ENCODE peak calls at places on chromosomes 4 and X, in eight cellular contexts. T is Karpas-422; N is occipital lobe; F is globus pallidus; I is endothelial cell; V is stimulated activated CD4-positive, alpha-beta T cell treated with anti-CD3 and anti-CD28 coated beads, Interleukin-12 subunit alpha, Interleukin-12 subunit beta, amount 100 ng/mL, for 4 hours; Q is activated CD4-positive, alpha-beta T cell treated with anti-CD3 and anti-CD28 coated beads, Interleukin-2, amount 50 U/mL, for 1 hour; A is iPS-NIHi11. Y is an unnamed sample.

GRCh38 chr4:31516520-31516919 is 796.4 kb downstream of the PCDH7 start:
- DNase-seq in T (no peak), N (no peak), F (no peak), I (no peak), V (no peak), Q (no peak), A (no peak), Y (no peak)

GRCh38 chr4:163762756-163763155 is 268.3 kb downstream of the TMA16 start:
- DNase-seq in T (no peak), N (no peak), F (peak), I (no peak), V (no peak), Q (no peak), A (no peak), Y (no peak)

GRCh38 chr4:7382634-7383014 is 52.1 kb downstream of the PSAPL1 start:
- DNase-seq in T (no peak), N (no peak), F (no peak), I (no peak), V (no peak), Q (no peak), A (no peak), Y (no peak)

GRCh38 chr4:159209249-159209648 is 106.4 kb downstream of the RAPGEF2 start:
- DNase-seq in T (no peak), N (no peak), F (no peak), I (no peak), V (no peak), Q (no peak), A (no peak), Y (no peak)

GRCh38 chrX:130504019-130504418 is 102.2 kb downstream of the RBMX2 start:
- DNase-seq in T (no peak), N (no peak), F (no peak), I (no peak), V (no peak), Q (no peak), A (no peak), Y (no peak)

GRCh38 chr4:140756292-140757219 is at the start of gene TBC1D9:
- DNase-seq in T (no peak), N (peak), F (peak), I (peak), V (no peak), Q (no peak), A (peak), Y (no peak)

GRCh38 chrX:30971761-30972603 is 82.9 kb upstream of the TAB3 start:
- DNase-seq in T (peak), N (peak), F (peak), I (peak), V (no peak), Q (no peak), A (peak), Y (no peak)

GRCh38 chr4:85684676-85685075 is 209.7 kb downstream of the ARHGAP24 start:
- DNase-seq in T (no peak), N (no peak), F (no peak), I (no peak), V (no peak), Q (no peak), A (no peak), Y (no peak)

GRCh38 chrX:47311857-47312774 is 58.3 kb upstream of the ZNF157 start:
- DNase-seq in T (peak), N (no peak), F (peak), I (peak), V (peak), Q (peak), A (no peak), Y (peak)

GRCh38 chr4:158809611-158810486 is 41.0 kb downstream of the FNIP2 start:
- DNase-seq in T (peak), N (no peak), F (no peak), I (no peak), V (no peak), Q (no peak), A (no peak), Y (peak)

GRCh38 chrX:18652636-18653035 is 19.3 kb downstream of the RS1 start:
- DNase-seq in T (no peak), N (no peak), F (no peak), I (no peak), V (no peak), Q (no peak), A (no peak), Y (no peak)

GRCh38 chr4:184453402-184454160 is 20.8 kb downstream of the IRF2 start:
- DNase-seq in T (peak), N (no peak), F (no peak), I (peak), V (no peak), Q (peak), A (peak), Y (peak)

GRCh38 chr4:2402053-2402452 is 16.4 kb downstream of the ZFYVE28 start:
- DNase-seq in T (no peak), N (peak), F (peak), I (no peak), V (peak), Q (no peak), A (peak), Y (no peak)

GRCh38 chr4:26829018-26829417 is 31.6 kb upstream of the STIM2 start:
- DNase-seq in T (no peak), N (no peak), F (no peak), I (no peak), V (no peak), Q (no peak), A (no peak), Y (no peak)

GRCh38 chrX:153582896-153583295 is 16.0 kb downstream of the CCNQ start:
- DNase-seq in T (peak), N (no peak), F (peak), I (no peak), V (peak), Q (peak), A (no peak), Y (no peak)

GRCh38 chr4:128322311-128322710 is 34.7 kb upstream of the PGRMC2 start:
- DNase-seq in T (no peak), N (no peak), F (no peak), I (no peak), V (no peak), Q (no peak), A (no peak), Y (no peak)

GRCh38 chr4:23717528-23718248 is 172.2 kb downstream of the PPARGC1A start:
- DNase-seq in T (peak), N (no peak), F (no peak), I (peak), V (no peak), Q (no peak), A (peak), Y (no peak)

GRCh38 chrX:154412468-154412867 is 1.1 kb downstream of the TAFAZZIN start:
- DNase-seq in T (peak), N (no peak), F (no peak), I (peak), V (peak), Q (no peak), A (no peak), Y (no peak)

GRCh38 chr4:184293552-184293951 is 75.9 kb upstream of the ENPP6 start:
- DNase-seq in T (no peak), N (no peak), F (no peak), I (peak), V (no peak), Q (no peak), A (no peak), Y (no peak)

GRCh38 chr4:108492816-108493595 is 127.4 kb upstream of the RPL34 start:
- DNase-seq in T (peak), N (no peak), F (no peak), I (peak), V (peak), Q (peak), A (peak), Y (no peak)